ENCODE peak calls at places on chromosomes 16 and 17, in four cellular contexts. N is HepG2, J is transverse colon, X is stomach. P is an unnamed sample.

GRCh38 chr16:87448866-87449265 is 44.0 kb downstream of the ZCCHC14 start:
- DNase-seq in N (no peak), J (no peak), X (no peak), P (no peak)

GRCh38 chr17:50955160-50955559 is 89.0 kb upstream of the TOB1 start:
- DNase-seq in N (no peak), J (no peak), X (no peak), P (no peak)

GRCh38 chr16:56558024-56558747 is 6.7 kb upstream of the MT4 start:
- DNase-seq in N (no peak), J (no peak), X (no peak), P (no peak)

GRCh38 chr16:76226011-76226410 is 51.2 kb upstream of the CNTNAP4 start:
- DNase-seq in N (no peak), J (no peak), X (no peak), P (no peak)

GRCh38 chr17:69779378-69780214 is 295.4 kb upstream of the KCNJ16 start:
- DNase-seq in N (no peak), J (no peak), X (no peak), P (no peak)

GRCh38 chr17:68378202-68379149 is 78.8 kb downstream of the WIPI1 start:
- DNase-seq in N (peak), J (peak), X (peak), P (peak)

GRCh38 chr16:47143677-47144558 is at the start of gene NETO2:
- DNase-seq in N (peak), J (peak), X (peak), P (no peak)

GRCh38 chr17:40588557-40588956 is 23.3 kb upstream of the CCR7 start:
- DNase-seq in N (no peak), J (no peak), X (no peak), P (no peak)

GRCh38 chr17:80348551-80349436 is 66.2 kb upstream of the ENDOV start:
- DNase-seq in N (no peak), J (no peak), X (no peak), P (no peak)

GRCh38 chr16:81539009-81539820 is 94.6 kb downstream of the CMIP start:
- DNase-seq in N (no peak), J (no peak), X (no peak), P (no peak)

GRCh38 chr17:67602439-67602838 is 115.3 kb upstream of the NOL11 start:
- DNase-seq in N (no peak), J (no peak), X (no peak), P (no peak)

GRCh38 chr17:80724723-80725388 is 180.2 kb downstream of the RPTOR start:
- DNase-seq in N (no peak), J (no peak), X (no peak), P (no peak)

GRCh38 chr17:58338907-58339774 is 10.5 kb upstream of the TSPOAP1 start:
- DNase-seq in N (peak), J (peak), X (no peak), P (peak)
- TF ChIP-seq EP300 in N (no peak), J (no peak), X (no peak), P (no peak)

DNA sequence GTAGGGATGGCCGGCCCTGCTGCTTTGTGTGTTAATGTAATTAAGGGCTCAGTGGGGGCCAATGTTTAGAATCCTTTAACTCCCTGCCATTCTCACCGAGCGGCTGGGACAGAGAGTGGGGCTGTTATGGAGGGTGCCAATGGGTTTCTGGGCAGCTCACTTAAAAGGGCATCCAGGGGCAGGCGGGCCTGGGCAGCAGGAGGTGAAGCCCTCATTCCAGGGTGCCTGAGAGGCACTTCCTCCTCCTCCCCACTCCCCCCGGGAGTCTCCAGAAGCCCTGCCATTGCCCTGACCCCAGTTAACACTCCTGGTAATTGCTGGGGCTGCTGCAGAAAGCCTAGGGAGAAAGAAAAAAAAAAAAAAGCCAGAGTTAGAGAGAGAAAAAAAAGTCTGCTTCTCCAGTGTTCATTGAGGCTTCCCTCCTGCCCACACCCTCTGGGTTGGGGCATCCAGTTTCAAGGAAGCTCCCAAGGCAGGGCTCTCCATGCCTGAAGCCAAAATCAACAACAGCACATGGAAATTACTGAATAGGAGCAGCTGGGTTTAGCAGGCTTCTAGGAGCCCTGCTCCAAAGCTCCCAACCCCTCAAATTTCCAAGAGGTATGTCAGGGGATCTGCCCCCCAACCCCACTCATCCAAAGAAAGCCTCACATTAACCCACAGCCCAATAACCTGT is 28.0 kb downstream of the CUEDC1 start:
- DNase-seq in N (no peak), J (peak), X (peak), P (no peak)
- TF ChIP-seq EP300 in N (no peak), J (no peak), X (no peak), P (no peak)

DNA sequence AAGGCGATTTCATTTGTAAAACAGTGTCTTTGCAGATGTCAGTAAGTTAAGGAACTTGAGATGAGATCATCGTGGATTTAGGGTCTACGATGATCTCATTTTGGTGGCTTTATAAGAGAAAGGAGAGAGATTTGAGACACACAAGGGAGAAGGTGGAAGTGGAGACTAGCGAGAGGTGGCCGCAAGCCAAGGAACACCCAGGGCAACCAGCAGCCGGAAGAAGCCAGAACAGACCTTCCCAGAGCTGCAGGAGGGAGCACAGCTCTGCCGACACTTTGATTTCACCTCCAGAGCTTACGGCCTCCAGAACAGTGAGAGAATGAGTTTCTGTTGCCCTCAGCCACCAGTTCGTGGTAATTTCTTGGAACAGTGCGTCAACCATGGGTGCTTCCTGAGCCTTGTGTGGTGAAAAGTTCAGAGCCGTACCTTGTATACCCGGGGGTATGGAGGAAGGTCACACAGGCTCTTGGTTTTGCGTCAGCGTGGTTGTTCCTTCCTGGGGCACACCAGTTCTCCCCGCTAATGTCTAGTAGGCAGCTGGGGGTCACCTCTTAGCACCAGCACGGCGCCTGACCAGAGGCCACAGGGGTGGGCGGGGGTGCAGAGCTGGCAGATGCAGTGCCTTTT is 12.9 kb upstream of the SEC14L1 start:
- DNase-seq in N (no peak), J (peak), X (peak), P (peak)
- TF ChIP-seq EP300 in N (no peak), J (peak), X (no peak), P (peak)

GRCh38 chr16:22694887-22695382 is 119.0 kb upstream of the HS3ST2 start:
- DNase-seq in N (no peak), J (peak), X (no peak), P (peak)
- TF ChIP-seq EP300 in N (no peak), J (peak), X (peak), P (peak)

GRCh38 chr17:49707608-49708514 is at the start of gene SLC35B1:
- DNase-seq in N (peak), J (peak), X (peak), P (peak)
- TF ChIP-seq EP300 in N (peak), J (no peak), X (no peak), P (no peak)

P was measured in sigmoid colon.